ENCODE peak calls at places on chromosomes 4 and X, in ten cellular contexts. One of them, this sample, is unnamed. For H3K9me3, the result is how much of the 10 kb centered on the place peaks cover.

GRCh38 chrX:56564182-56564885 is 907 bp downstream of the UBQLN2 start:
- DNase-seq in HepG2: peak
- DNase-seq in tibial artery: no peak
- DNase-seq in lower lobe of right lung: no peak
- DNase-seq in neural progenitor cell: peak
- DNase-seq in IMR-90: peak
- DNase-seq in heart right ventricle: no peak
- DNase-seq in SK-N-SH: peak
- DNase-seq in small intestine: peak
- DNase-seq in H9: no peak
- DNase-seq in this sample: peak

GRCh38 chr4:123017636-123018390 is 95.4 kb upstream of the NUDT6 start:
- DNase-seq in HepG2: no peak
- DNase-seq in tibial artery: no peak
- DNase-seq in lower lobe of right lung: no peak
- DNase-seq in neural progenitor cell: no peak
- DNase-seq in IMR-90: peak
- DNase-seq in heart right ventricle: no peak
- DNase-seq in SK-N-SH: peak
- DNase-seq in small intestine: no peak
- DNase-seq in H9: no peak
- DNase-seq in this sample: no peak

GRCh38 chr4:654526-654845 is 19.6 kb downstream of the ATP5ME start:
- DNase-seq in HepG2: no peak
- DNase-seq in tibial artery: no peak
- DNase-seq in lower lobe of right lung: peak
- DNase-seq in neural progenitor cell: no peak
- DNase-seq in IMR-90: no peak
- DNase-seq in heart right ventricle: no peak
- DNase-seq in SK-N-SH: no peak
- DNase-seq in small intestine: no peak
- DNase-seq in H9: no peak
- DNase-seq in this sample: no peak

GRCh38 chr4:158578476-158578875 is 56.8 kb downstream of the RXFP1 start:
- DNase-seq in HepG2: peak
- DNase-seq in tibial artery: no peak
- DNase-seq in lower lobe of right lung: no peak
- DNase-seq in neural progenitor cell: no peak
- DNase-seq in IMR-90: peak
- DNase-seq in heart right ventricle: no peak
- DNase-seq in SK-N-SH: peak
- DNase-seq in small intestine: peak
- DNase-seq in H9: no peak
- DNase-seq in this sample: no peak

GRCh38 chr4:71498002-71498401 is 159.2 kb downstream of the SLC4A4 start:
- DNase-seq in HepG2: no peak
- DNase-seq in tibial artery: no peak
- DNase-seq in lower lobe of right lung: no peak
- DNase-seq in neural progenitor cell: no peak
- DNase-seq in IMR-90: peak
- DNase-seq in heart right ventricle: no peak
- DNase-seq in SK-N-SH: no peak
- DNase-seq in small intestine: no peak
- DNase-seq in H9: no peak
- DNase-seq in this sample: peak

GRCh38 chrX:22349116-22349515 is 76.4 kb downstream of the CBLL2 start:
- DNase-seq in HepG2: no peak
- DNase-seq in tibial artery: no peak
- DNase-seq in lower lobe of right lung: no peak
- DNase-seq in neural progenitor cell: no peak
- DNase-seq in IMR-90: peak
- DNase-seq in heart right ventricle: no peak
- DNase-seq in SK-N-SH: no peak
- DNase-seq in small intestine: no peak
- DNase-seq in H9: no peak
- DNase-seq in this sample: no peak

GRCh38 chrX:53126377-53126776 is 32.4 kb downstream of the KANTR start:
- DNase-seq in HepG2: no peak
- DNase-seq in tibial artery: no peak
- DNase-seq in lower lobe of right lung: no peak
- DNase-seq in neural progenitor cell: no peak
- DNase-seq in IMR-90: no peak
- DNase-seq in heart right ventricle: no peak
- DNase-seq in SK-N-SH: no peak
- DNase-seq in small intestine: no peak
- DNase-seq in H9: no peak
- DNase-seq in this sample: no peak

GRCh38 chr4:81844717-81845116 is 373.0 kb upstream of the RASGEF1B start:
- DNase-seq in HepG2: peak
- DNase-seq in tibial artery: peak
- DNase-seq in lower lobe of right lung: peak
- DNase-seq in neural progenitor cell: peak
- DNase-seq in IMR-90: peak
- DNase-seq in heart right ventricle: peak
- DNase-seq in SK-N-SH: peak
- DNase-seq in small intestine: peak
- DNase-seq in H9: peak
- DNase-seq in this sample: peak

DNA sequence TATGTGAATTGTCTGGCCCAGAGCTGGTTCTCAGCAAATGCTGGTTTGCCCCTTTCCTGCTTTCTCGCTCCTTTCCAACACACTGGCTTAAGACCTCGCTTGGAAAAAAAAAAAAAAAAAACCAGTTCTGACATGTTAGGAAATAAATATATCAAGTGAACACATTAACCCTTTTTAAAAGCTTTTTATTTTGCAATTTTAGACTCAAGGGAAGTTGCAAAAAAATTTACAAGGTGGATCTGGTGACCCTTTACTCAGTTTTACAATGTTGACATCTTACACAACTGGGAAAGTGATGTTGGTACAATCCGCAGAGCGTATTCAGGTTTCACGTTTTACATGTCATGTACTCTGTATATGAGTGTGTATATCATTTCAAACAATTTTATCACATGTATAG is 100.1 kb downstream of the RTL5 start:
- DNase-seq in HepG2: no peak
- DNase-seq in tibial artery: no peak
- DNase-seq in lower lobe of right lung: no peak
- DNase-seq in neural progenitor cell: no peak
- DNase-seq in IMR-90: no peak
- DNase-seq in heart right ventricle: no peak
- DNase-seq in SK-N-SH: no peak
- DNase-seq in small intestine: no peak
- DNase-seq in H9: no peak
- DNase-seq in this sample: no peak
- H3K27ac ChIP-seq in HepG2: no peak
- H3K27ac ChIP-seq in tibial artery: no peak
- H3K27ac ChIP-seq in lower lobe of right lung: no peak
- H3K27ac ChIP-seq in neural progenitor cell: no peak
- H3K27ac ChIP-seq in IMR-90: no peak
- H3K27ac ChIP-seq in heart right ventricle: no peak
- H3K27ac ChIP-seq in SK-N-SH: no peak
- H3K27ac ChIP-seq in small intestine: no peak
- H3K27ac ChIP-seq in H9: no peak
- H3K27ac ChIP-seq in this sample: no peak

GRCh38 chr4:54226399-54227260 is 2.5 kb upstream of the PDGFRA start:
- DNase-seq in HepG2: no peak
- DNase-seq in tibial artery: peak
- DNase-seq in lower lobe of right lung: peak
- DNase-seq in neural progenitor cell: peak
- DNase-seq in IMR-90: peak
- DNase-seq in heart right ventricle: peak
- DNase-seq in SK-N-SH: no peak
- DNase-seq in small intestine: no peak
- DNase-seq in H9: peak
- DNase-seq in this sample: no peak
- H3K9me3 ChIP-seq in HepG2: under half
- H3K9me3 ChIP-seq in tibial artery: under half
- H3K9me3 ChIP-seq in lower lobe of right lung: under half
- H3K9me3 ChIP-seq in neural progenitor cell: under half
- H3K9me3 ChIP-seq in IMR-90: under half
- H3K9me3 ChIP-seq in heart right ventricle: under half
- H3K9me3 ChIP-seq in SK-N-SH: under half
- H3K9me3 ChIP-seq in small intestine: under half
- H3K9me3 ChIP-seq in H9: under half
- H3K9me3 ChIP-seq in this sample: under half

GRCh38 chr4:39452153-39452859 is 6.4 kb downstream of the RPL9 start:
- DNase-seq in HepG2: no peak
- DNase-seq in tibial artery: no peak
- DNase-seq in lower lobe of right lung: no peak
- DNase-seq in neural progenitor cell: no peak
- DNase-seq in IMR-90: no peak
- DNase-seq in heart right ventricle: no peak
- DNase-seq in SK-N-SH: no peak
- DNase-seq in small intestine: no peak
- DNase-seq in H9: no peak
- DNase-seq in this sample: no peak

GRCh38 chr4:39453738-39454137 is 5.0 kb downstream of the RPL9 start:
- DNase-seq in HepG2: no peak
- DNase-seq in tibial artery: no peak
- DNase-seq in lower lobe of right lung: no peak
- DNase-seq in neural progenitor cell: no peak
- DNase-seq in IMR-90: no peak
- DNase-seq in heart right ventricle: no peak
- DNase-seq in SK-N-SH: no peak
- DNase-seq in small intestine: no peak
- DNase-seq in H9: no peak
- DNase-seq in this sample: no peak

GRCh38 chr4:39452860-39453587 is 5.7 kb downstream of the RPL9 start:
- DNase-seq in HepG2: no peak
- DNase-seq in tibial artery: no peak
- DNase-seq in lower lobe of right lung: no peak
- DNase-seq in neural progenitor cell: no peak
- DNase-seq in IMR-90: no peak
- DNase-seq in heart right ventricle: no peak
- DNase-seq in SK-N-SH: no peak
- DNase-seq in small intestine: peak
- DNase-seq in H9: no peak
- DNase-seq in this sample: no peak

GRCh38 chr4:39450618-39451017 is 8.1 kb downstream of the RPL9 start:
- DNase-seq in HepG2: peak
- DNase-seq in tibial artery: no peak
- DNase-seq in lower lobe of right lung: no peak
- DNase-seq in neural progenitor cell: no peak
- DNase-seq in IMR-90: no peak
- DNase-seq in heart right ventricle: no peak
- DNase-seq in SK-N-SH: no peak
- DNase-seq in small intestine: no peak
- DNase-seq in H9: no peak
- DNase-seq in this sample: no peak

DNA sequence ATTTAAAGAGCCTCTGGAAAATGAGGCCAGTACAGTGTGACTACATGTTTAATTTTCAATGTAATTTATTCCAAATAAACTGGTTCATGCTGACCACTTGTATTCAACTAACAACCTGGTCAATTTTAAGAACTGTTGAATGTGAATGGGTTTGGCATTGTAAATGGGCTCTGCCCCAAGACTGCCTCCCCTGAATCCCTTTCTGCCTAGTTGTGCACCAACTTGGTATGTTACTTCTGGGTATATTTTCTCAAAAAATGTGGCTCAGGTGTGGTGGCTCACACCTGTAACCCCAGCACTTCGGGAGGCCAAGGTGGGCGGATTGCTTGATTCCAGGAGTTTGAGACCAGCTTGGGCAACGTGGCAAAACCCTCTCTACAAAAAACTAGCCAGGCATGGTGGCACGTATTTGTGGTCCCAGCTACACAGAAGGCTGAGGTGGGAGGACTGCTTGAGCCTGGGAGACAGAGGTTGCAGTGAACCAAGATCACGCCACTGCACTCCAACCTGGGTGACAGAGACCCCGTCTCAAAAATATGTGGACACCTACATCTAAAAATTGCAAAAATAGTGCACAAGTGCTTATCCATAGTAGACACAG is 7.2 kb downstream of the RPL9 start:
- DNase-seq in HepG2: no peak
- DNase-seq in tibial artery: no peak
- DNase-seq in lower lobe of right lung: no peak
- DNase-seq in neural progenitor cell: no peak
- DNase-seq in IMR-90: no peak
- DNase-seq in heart right ventricle: no peak
- DNase-seq in SK-N-SH: no peak
- DNase-seq in small intestine: no peak
- DNase-seq in H9: no peak
- DNase-seq in this sample: no peak
- H3K27ac ChIP-seq in HepG2: peak
- H3K27ac ChIP-seq in tibial artery: no peak
- H3K27ac ChIP-seq in lower lobe of right lung: no peak
- H3K27ac ChIP-seq in neural progenitor cell: no peak
- H3K27ac ChIP-seq in IMR-90: no peak
- H3K27ac ChIP-seq in heart right ventricle: no peak
- H3K27ac ChIP-seq in SK-N-SH: no peak
- H3K27ac ChIP-seq in small intestine: no peak
- H3K27ac ChIP-seq in H9: no peak
- H3K27ac ChIP-seq in this sample: no peak

GRCh38 chrX:153803211-153804099 is 9.0 kb downstream of the SSR4 start:
- DNase-seq in HepG2: no peak
- DNase-seq in tibial artery: no peak
- DNase-seq in lower lobe of right lung: no peak
- DNase-seq in neural progenitor cell: no peak
- DNase-seq in IMR-90: no peak
- DNase-seq in heart right ventricle: no peak
- DNase-seq in SK-N-SH: no peak
- DNase-seq in small intestine: no peak
- DNase-seq in H9: no peak
- DNase-seq in this sample: no peak

GRCh38 chrX:153801646-153802045 is 7.2 kb downstream of the SSR4 start:
- DNase-seq in HepG2: no peak
- DNase-seq in tibial artery: no peak
- DNase-seq in lower lobe of right lung: no peak
- DNase-seq in neural progenitor cell: no peak
- DNase-seq in IMR-90: no peak
- DNase-seq in heart right ventricle: no peak
- DNase-seq in SK-N-SH: no peak
- DNase-seq in small intestine: no peak
- DNase-seq in H9: no peak
- DNase-seq in this sample: no peak

GRCh38 chrX:153800746-153801145 is 6.3 kb downstream of the SSR4 start:
- DNase-seq in HepG2: no peak
- DNase-seq in tibial artery: no peak
- DNase-seq in lower lobe of right lung: no peak
- DNase-seq in neural progenitor cell: no peak
- DNase-seq in IMR-90: no peak
- DNase-seq in heart right ventricle: no peak
- DNase-seq in SK-N-SH: no peak
- DNase-seq in small intestine: no peak
- DNase-seq in H9: no peak
- DNase-seq in this sample: no peak

GRCh38 chrX:153804100-153804595 is 9.7 kb downstream of the SSR4 start:
- DNase-seq in HepG2: no peak
- DNase-seq in tibial artery: no peak
- DNase-seq in lower lobe of right lung: no peak
- DNase-seq in neural progenitor cell: no peak
- DNase-seq in IMR-90: no peak
- DNase-seq in heart right ventricle: no peak
- DNase-seq in SK-N-SH: no peak
- DNase-seq in small intestine: no peak
- DNase-seq in H9: no peak
- DNase-seq in this sample: no peak

DNA sequence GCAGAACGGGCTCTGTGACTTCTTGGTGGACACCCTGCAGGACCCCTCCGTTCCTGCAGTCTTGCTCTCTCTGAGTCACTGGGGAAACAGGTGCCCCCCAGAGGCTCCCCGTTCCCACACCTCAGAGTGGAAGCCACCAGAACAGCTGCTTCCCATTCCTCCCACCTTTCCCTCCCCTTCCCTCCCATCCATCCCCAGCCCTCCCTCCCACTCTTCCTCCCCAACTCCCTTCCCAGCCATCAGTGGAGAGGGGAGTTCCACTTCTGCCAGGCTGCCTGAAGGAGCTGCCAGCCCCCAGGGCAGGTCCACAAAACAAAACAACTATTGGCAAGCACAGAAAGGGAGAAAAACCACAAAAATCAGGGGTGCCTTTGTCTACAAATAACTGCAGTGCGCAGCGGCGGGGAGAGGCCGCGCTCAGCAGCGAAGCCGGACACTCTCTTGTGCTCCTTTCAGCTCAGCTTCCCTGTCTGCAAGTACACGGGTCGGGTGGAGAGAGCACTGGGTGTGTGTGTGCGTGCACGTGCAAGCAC is 8.1 kb downstream of the SSR4 start:
- DNase-seq in HepG2: no peak
- DNase-seq in tibial artery: no peak
- DNase-seq in lower lobe of right lung: no peak
- DNase-seq in neural progenitor cell: no peak
- DNase-seq in IMR-90: no peak
- DNase-seq in heart right ventricle: no peak
- DNase-seq in SK-N-SH: no peak
- DNase-seq in small intestine: no peak
- DNase-seq in H9: no peak
- DNase-seq in this sample: no peak
- H3K9me3 ChIP-seq in HepG2: under half
- H3K9me3 ChIP-seq in tibial artery: under half
- H3K9me3 ChIP-seq in lower lobe of right lung: under half
- H3K9me3 ChIP-seq in neural progenitor cell: under half
- H3K9me3 ChIP-seq in IMR-90: under half
- H3K9me3 ChIP-seq in heart right ventricle: under half
- H3K9me3 ChIP-seq in SK-N-SH: under half
- H3K9me3 ChIP-seq in small intestine: under half
- H3K9me3 ChIP-seq in H9: under half
- H3K9me3 ChIP-seq in this sample: under half